ENCODE peak calls at places on chromosome 6, in nine cellular contexts. One of them, this sample, is unnamed.

GRCh38 chr6:52995913-52996685 is 1.0 kb upstream of the GSTA4 start:
- DNase-seq in astrocyte of the spinal cord: peak
- DNase-seq in AG08396: no peak
- DNase-seq in NCI-H524: peak
- DNase-seq in upper lobe of right lung: no peak
- DNase-seq in nephron progenitor cell: peak
- DNase-seq in activated T-cell treated with anti-CD3 and anti-CD28 coated beads, Interleukin-2, amount 50 U/mL, for 72 hours: peak
- DNase-seq in dorsolateral prefrontal cortex: peak
- DNase-seq in sigmoid colon: peak
- DNase-seq in this sample: peak

GRCh38 chr6:113857565-113858066 is 471 bp downstream of the MARCKS start:
- DNase-seq in AG08396: peak
- DNase-seq in sigmoid colon: no peak
- DNase-seq in upper lobe of right lung: peak
- DNase-seq in astrocyte of the spinal cord: no peak
- DNase-seq in dorsolateral prefrontal cortex: no peak
- DNase-seq in activated T-cell treated with anti-CD3 and anti-CD28 coated beads, Interleukin-2, amount 50 U/mL, for 72 hours: peak
- DNase-seq in NCI-H524: no peak
- DNase-seq in nephron progenitor cell: peak
- DNase-seq in this sample: no peak

GRCh38 chr6:51844391-51844735 is 243.1 kb downstream of the PKHD1 start:
- DNase-seq in astrocyte of the spinal cord: no peak
- DNase-seq in NCI-H524: no peak
- DNase-seq in activated T-cell treated with anti-CD3 and anti-CD28 coated beads, Interleukin-2, amount 50 U/mL, for 72 hours: no peak
- DNase-seq in dorsolateral prefrontal cortex: no peak
- DNase-seq in upper lobe of right lung: no peak
- DNase-seq in nephron progenitor cell: peak
- DNase-seq in sigmoid colon: no peak
- DNase-seq in AG08396: no peak
- DNase-seq in this sample: no peak

GRCh38 chr6:47836046-47836445 is 54.2 kb downstream of the OPN5 start:
- DNase-seq in dorsolateral prefrontal cortex: no peak
- DNase-seq in AG08396: no peak
- DNase-seq in sigmoid colon: no peak
- DNase-seq in upper lobe of right lung: no peak
- DNase-seq in nephron progenitor cell: no peak
- DNase-seq in NCI-H524: no peak
- DNase-seq in astrocyte of the spinal cord: no peak
- DNase-seq in activated T-cell treated with anti-CD3 and anti-CD28 coated beads, Interleukin-2, amount 50 U/mL, for 72 hours: no peak
- DNase-seq in this sample: no peak

GRCh38 chr6:97240222-97240621 is 42.8 kb downstream of the MMS22L start:
- DNase-seq in astrocyte of the spinal cord: peak
- DNase-seq in dorsolateral prefrontal cortex: no peak
- DNase-seq in upper lobe of right lung: no peak
- DNase-seq in AG08396: peak
- DNase-seq in nephron progenitor cell: no peak
- DNase-seq in activated T-cell treated with anti-CD3 and anti-CD28 coated beads, Interleukin-2, amount 50 U/mL, for 72 hours: no peak
- DNase-seq in NCI-H524: no peak
- DNase-seq in sigmoid colon: no peak
- DNase-seq in this sample: peak

GRCh38 chr6:22828179-22829062 is 259.1 kb downstream of the HDGFL1 start:
- DNase-seq in NCI-H524: peak
- DNase-seq in nephron progenitor cell: peak
- DNase-seq in astrocyte of the spinal cord: peak
- DNase-seq in upper lobe of right lung: no peak
- DNase-seq in activated T-cell treated with anti-CD3 and anti-CD28 coated beads, Interleukin-2, amount 50 U/mL, for 72 hours: no peak
- DNase-seq in dorsolateral prefrontal cortex: no peak
- DNase-seq in sigmoid colon: no peak
- DNase-seq in AG08396: peak
- DNase-seq in this sample: peak

GRCh38 chr6:122033564-122034181 is 365.8 kb upstream of the HSF2 start:
- DNase-seq in AG08396: peak
- DNase-seq in dorsolateral prefrontal cortex: no peak
- DNase-seq in astrocyte of the spinal cord: peak
- DNase-seq in sigmoid colon: no peak
- DNase-seq in activated T-cell treated with anti-CD3 and anti-CD28 coated beads, Interleukin-2, amount 50 U/mL, for 72 hours: no peak
- DNase-seq in upper lobe of right lung: no peak
- DNase-seq in NCI-H524: peak
- DNase-seq in nephron progenitor cell: peak
- DNase-seq in this sample: peak

GRCh38 chr6:75893058-75893775 is 144.2 kb downstream of the MYO6 start:
- DNase-seq in sigmoid colon: no peak
- DNase-seq in AG08396: peak
- DNase-seq in nephron progenitor cell: peak
- DNase-seq in activated T-cell treated with anti-CD3 and anti-CD28 coated beads, Interleukin-2, amount 50 U/mL, for 72 hours: no peak
- DNase-seq in NCI-H524: peak
- DNase-seq in dorsolateral prefrontal cortex: no peak
- DNase-seq in upper lobe of right lung: no peak
- DNase-seq in astrocyte of the spinal cord: peak
- DNase-seq in this sample: peak

GRCh38 chr6:95545226-95545625 is 32.1 kb upstream of the MANEA start:
- DNase-seq in activated T-cell treated with anti-CD3 and anti-CD28 coated beads, Interleukin-2, amount 50 U/mL, for 72 hours: no peak
- DNase-seq in NCI-H524: peak
- DNase-seq in sigmoid colon: no peak
- DNase-seq in AG08396: no peak
- DNase-seq in dorsolateral prefrontal cortex: no peak
- DNase-seq in astrocyte of the spinal cord: no peak
- DNase-seq in upper lobe of right lung: no peak
- DNase-seq in nephron progenitor cell: no peak
- DNase-seq in this sample: no peak

GRCh38 chr6:137550527-137550926 is 56.3 kb upstream of the OLIG3 start:
- DNase-seq in AG08396: no peak
- DNase-seq in dorsolateral prefrontal cortex: no peak
- DNase-seq in upper lobe of right lung: no peak
- DNase-seq in NCI-H524: peak
- DNase-seq in activated T-cell treated with anti-CD3 and anti-CD28 coated beads, Interleukin-2, amount 50 U/mL, for 72 hours: no peak
- DNase-seq in nephron progenitor cell: no peak
- DNase-seq in sigmoid colon: no peak
- DNase-seq in astrocyte of the spinal cord: no peak
- DNase-seq in this sample: no peak

GRCh38 chr6:18586133-18586532 is 199.0 kb downstream of the RNF144B start:
- DNase-seq in upper lobe of right lung: no peak
- DNase-seq in dorsolateral prefrontal cortex: no peak
- DNase-seq in sigmoid colon: no peak
- DNase-seq in NCI-H524: no peak
- DNase-seq in nephron progenitor cell: no peak
- DNase-seq in AG08396: no peak
- DNase-seq in activated T-cell treated with anti-CD3 and anti-CD28 coated beads, Interleukin-2, amount 50 U/mL, for 72 hours: no peak
- DNase-seq in astrocyte of the spinal cord: no peak
- DNase-seq in this sample: no peak

This sample was measured in IMR-90.